ENCODE peak calls at places on chromosomes 6 and 20, in five cellular contexts. U is heart left ventricle, X is kidney, T is colonic mucosa, A is A673. S is an unnamed sample.

GRCh38 chr6:97150932-97151331 is 132.1 kb downstream of the MMS22L start:
- DNase-seq in T (no peak), U (no peak), A (no peak), X (no peak), S (no peak)

GRCh38 chr6:169988769-169989550 is 237.5 kb downstream of the ERMARD start:
- DNase-seq in T (no peak), A (no peak), X (peak), U (no peak), S (no peak)

GRCh38 chr20:38748863-38749153 is 548 bp downstream of the ACTR5 start:
- DNase-seq in U (no peak), T (peak), A (no peak), X (no peak), S (no peak)

GRCh38 chr20:24980321-24981053 is 12.1 kb downstream of the APMAP start:
- DNase-seq in X (no peak), A (no peak), T (peak), U (no peak), S (no peak)

GRCh38 chr6:74137910-74138309 is 441.9 kb downstream of the CD109 start:
- DNase-seq in U (no peak), T (no peak), X (no peak), A (peak), S (no peak)

GRCh38 chr20:35398660-35399144 is 13.1 kb downstream of the UQCC1 start:
- DNase-seq in U (no peak), X (no peak), A (peak), T (no peak), S (no peak)

GRCh38 chr20:37207176-37207575 is 27.8 kb upstream of the MROH8 start:
- DNase-seq in U (peak), A (no peak), T (no peak), X (no peak), S (no peak)

GRCh38 chr6:34484899-34485298 is 19.0 kb downstream of the PACSIN1 start:
- DNase-seq in X (no peak), A (no peak), U (no peak), T (no peak), S (no peak)

GRCh38 chr20:25283221-25283951 is 35.5 kb downstream of the PYGB start:
- DNase-seq in U (no peak), T (no peak), X (peak), A (no peak), S (peak)

GRCh38 chr6:148617522-148617921 is 129.3 kb upstream of the UST start:
- DNase-seq in T (no peak), U (no peak), A (no peak), X (no peak), S (no peak)

GRCh38 chr6:111770263-111771083 is 102.8 kb downstream of the FYN start:
- DNase-seq in U (no peak), T (no peak), A (no peak), X (no peak), S (no peak)

GRCh38 chr20:60057866-60058807 is 99.9 kb downstream of the CDH26 start:
- DNase-seq in A (peak), T (no peak), X (peak), U (peak), S (no peak)

GRCh38 chr6:37699138-37699766 is 1.6 kb upstream of the MDGA1 start:
- DNase-seq in T (no peak), U (no peak), X (no peak), A (no peak), S (no peak)

GRCh38 chr6:151400473-151400872 is 9.1 kb upstream of the ZBTB2 start:
- DNase-seq in U (no peak), X (no peak), A (no peak), T (no peak), S (no peak)

GRCh38 chr6:133966654-133967300 is 13.8 kb downstream of the TBPL1 start:
- DNase-seq in T (no peak), X (no peak), U (no peak), A (no peak), S (no peak)

GRCh38 chr6:128062882-128063603 is 162.2 kb upstream of the THEMIS start:
- DNase-seq in T (no peak), A (no peak), U (no peak), X (no peak), S (no peak)

GRCh38 chr6:134431306-134431919 is 113.5 kb upstream of the SGK1 start:
- DNase-seq in A (no peak), X (no peak), T (no peak), U (no peak), S (no peak)

GRCh38 chr20:44483112-44483511 is 7.4 kb downstream of the TTPAL start:
- DNase-seq in T (no peak), U (no peak), X (no peak), A (no peak), S (no peak)

DNA sequence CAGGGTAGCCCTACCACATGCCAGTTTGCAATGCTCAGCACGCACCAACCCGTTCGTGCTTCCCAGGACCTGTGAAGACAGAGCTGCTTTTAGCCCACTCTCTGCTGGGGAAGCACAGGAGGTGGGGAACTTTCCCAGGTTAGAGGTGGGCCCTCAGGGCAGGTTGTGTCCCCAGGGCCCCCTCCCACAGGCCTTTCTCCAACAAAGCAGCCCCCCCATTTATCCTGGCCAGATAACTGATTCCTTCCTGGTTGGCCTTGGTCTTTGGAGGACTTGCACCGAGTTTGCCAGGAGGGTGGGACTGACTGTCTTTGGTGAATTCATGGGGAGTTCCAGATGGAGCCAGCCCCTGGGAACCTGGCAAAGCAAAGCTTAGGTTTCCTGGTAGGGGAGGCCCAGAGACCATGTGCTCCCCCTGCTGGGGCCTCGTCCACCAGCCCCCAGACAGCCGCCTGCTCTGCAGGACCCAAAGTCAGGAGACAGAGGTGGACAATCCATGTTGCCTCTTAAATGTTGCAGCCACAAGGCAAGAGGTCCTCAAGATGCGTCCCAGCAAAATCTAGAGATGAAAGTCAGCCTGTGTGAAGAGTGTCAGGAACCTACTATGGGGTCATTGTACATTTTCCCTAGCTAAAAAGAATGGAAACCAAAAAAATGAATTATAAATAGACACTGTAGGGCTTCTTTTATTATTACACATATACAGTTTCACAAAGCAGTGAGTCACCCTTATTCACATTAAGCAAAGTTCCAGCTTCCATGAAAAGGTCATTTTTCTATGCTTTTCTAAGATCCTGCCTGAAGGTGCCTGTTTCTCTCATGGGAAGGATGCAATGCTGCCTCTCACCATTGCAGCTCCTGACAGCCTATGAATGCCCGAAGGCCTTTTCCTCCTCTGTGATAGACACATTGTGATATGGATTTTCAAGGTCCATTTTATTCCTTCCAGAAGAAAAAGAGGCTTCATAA is 497.8 kb downstream of the PREX1 start:
- DNase-seq in U (no peak), X (no peak), A (peak), T (no peak), S (no peak)
- TF ChIP-seq CTCF in U (peak), X (peak), A (peak), T (no peak), S (no peak)

GRCh38 chr6:52363222-52363867 is 1.4 kb downstream of the PAQR8 start:
- DNase-seq in A (no peak), T (peak), X (no peak), U (no peak), S (peak)
- H3K27ac ChIP-seq in A (no peak), T (peak), X (no peak), U (no peak), S (peak)

GRCh38 chr6:44116643-44117382 is 10.4 kb downstream of the MRPL14 start:
- DNase-seq in T (no peak), A (no peak), X (no peak), U (no peak), S (no peak)
- H3K4me3 ChIP-seq in T (no peak), A (no peak), X (no peak), U (no peak), S (no peak)

GRCh38 chr20:48619126-48620101 is 208.4 kb downstream of the PREX1 start:
- DNase-seq in U (no peak), T (no peak), X (peak), A (peak), S (peak)
- TF ChIP-seq CTCF in U (no peak), T (no peak), X (no peak), A (no peak), S (no peak)

S was measured in dorsolateral prefrontal cortex.